ENCODE peak calls at places on chromosomes 6 and 20, in six cellular contexts. O is HepG2, I is A549, X is GM12878, A is endothelial cell of umbilical vein, J is K562. N is an unnamed sample.

GRCh38 chr6:44161997-44162338 is 3.3 kb downstream of the CAPN11 start:
- DNase-seq in O (no peak), I (no peak), X (no peak), A (no peak), J (peak), N (peak)

GRCh38 chr6:118963003-118963402 is 28.0 kb upstream of the MCM9 start:
- DNase-seq in O (no peak), I (no peak), X (no peak), A (peak), J (peak), N (no peak)

GRCh38 chr6:30452736-30453507 is 36.4 kb upstream of the HLA-E start:
- DNase-seq in O (no peak), I (no peak), X (no peak), A (no peak), J (no peak), N (no peak)

GRCh38 chr6:150994026-150994425 is 128.5 kb downstream of the MTHFD1L start:
- DNase-seq in O (no peak), I (no peak), X (no peak), A (no peak), J (no peak), N (no peak)

GRCh38 chr20:3483309-3483708 is 12.5 kb downstream of the ATRN start:
- DNase-seq in O (peak), I (no peak), X (no peak), A (no peak), J (no peak), N (no peak)

GRCh38 chr20:2867081-2867860 is 6.0 kb upstream of the PTPRA start:
- DNase-seq in O (no peak), I (no peak), X (no peak), A (no peak), J (no peak), N (peak)

GRCh38 chr6:69090132-69090531 is 455.1 kb downstream of the ADGRB3 start:
- DNase-seq in O (no peak), I (no peak), X (no peak), A (no peak), J (no peak), N (no peak)

GRCh38 chr6:131946404-131946991 is 4.7 kb downstream of the CCN2 start:
- DNase-seq in O (peak), I (no peak), X (no peak), A (no peak), J (no peak), N (no peak)

GRCh38 chr6:36545767-36546663 is 1.3 kb downstream of the STK38 start:
- DNase-seq in O (no peak), I (no peak), X (no peak), A (no peak), J (peak), N (peak)

GRCh38 chr6:11224252-11224965 is 8.1 kb downstream of the NEDD9 start:
- DNase-seq in O (no peak), I (no peak), X (peak), A (peak), J (no peak), N (no peak)

DNA sequence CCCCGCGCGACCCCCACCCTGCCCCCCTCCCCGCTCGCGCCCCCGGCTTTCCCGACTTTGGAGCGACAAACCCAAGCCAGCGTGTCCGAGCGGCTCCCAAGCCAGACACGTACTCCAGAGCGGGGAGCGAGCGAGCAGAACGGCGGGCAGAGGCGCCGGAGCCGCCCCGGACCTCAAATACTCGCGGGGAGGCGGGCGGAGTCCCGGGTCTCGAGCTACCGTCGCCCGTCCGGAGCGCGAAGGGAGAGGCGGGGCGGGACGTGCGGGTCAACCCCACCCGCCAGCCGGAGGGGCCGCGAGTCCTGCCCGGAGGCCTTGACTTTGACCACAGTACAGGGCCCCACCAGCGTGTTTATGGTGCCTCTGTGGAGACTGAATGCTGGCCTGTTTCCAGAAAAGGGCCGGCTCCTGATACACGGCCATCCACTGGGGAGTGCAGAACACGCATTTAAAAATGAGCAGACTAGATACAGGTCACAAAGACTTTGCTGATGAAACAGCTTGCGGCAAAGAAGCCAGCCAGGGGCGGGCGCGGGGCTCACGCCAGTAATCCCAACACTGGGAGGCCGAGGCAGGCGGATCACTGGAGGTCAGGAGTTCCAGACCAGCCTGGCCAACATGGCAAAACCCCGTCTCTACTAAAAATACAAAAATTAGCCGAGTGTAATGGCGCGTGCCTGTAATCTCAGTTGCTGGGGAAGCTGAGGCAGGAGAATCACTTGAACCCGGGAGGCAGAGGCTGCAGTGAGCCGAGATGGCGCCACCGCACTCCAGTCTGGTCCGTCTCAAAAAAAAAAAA is at the start of gene SERPINB6:
- DNase-seq in O (peak), I (peak), X (no peak), A (peak), J (peak), N (no peak)
- TF ChIP-seq MYC in O (peak), I (no peak), X (no peak), A (no peak), J (peak), N (no peak)

GRCh38 chr20:25250508-25250907 is 2.6 kb downstream of the PYGB start:
- DNase-seq in O (no peak), I (no peak), X (no peak), A (no peak), J (no peak), N (no peak)

GRCh38 chr20:25249198-25249931 is 1.5 kb downstream of the PYGB start:
- DNase-seq in O (no peak), I (no peak), X (no peak), A (peak), J (no peak), N (no peak)

GRCh38 chr20:25247100-25247665 is 702 bp upstream of the PYGB start:
- DNase-seq in O (peak), I (peak), X (no peak), A (peak), J (peak), N (peak)

GRCh38 chr20:25247666-25248500 is at the start of gene PYGB:
- DNase-seq in O (peak), I (peak), X (peak), A (peak), J (peak), N (peak)

DNA sequence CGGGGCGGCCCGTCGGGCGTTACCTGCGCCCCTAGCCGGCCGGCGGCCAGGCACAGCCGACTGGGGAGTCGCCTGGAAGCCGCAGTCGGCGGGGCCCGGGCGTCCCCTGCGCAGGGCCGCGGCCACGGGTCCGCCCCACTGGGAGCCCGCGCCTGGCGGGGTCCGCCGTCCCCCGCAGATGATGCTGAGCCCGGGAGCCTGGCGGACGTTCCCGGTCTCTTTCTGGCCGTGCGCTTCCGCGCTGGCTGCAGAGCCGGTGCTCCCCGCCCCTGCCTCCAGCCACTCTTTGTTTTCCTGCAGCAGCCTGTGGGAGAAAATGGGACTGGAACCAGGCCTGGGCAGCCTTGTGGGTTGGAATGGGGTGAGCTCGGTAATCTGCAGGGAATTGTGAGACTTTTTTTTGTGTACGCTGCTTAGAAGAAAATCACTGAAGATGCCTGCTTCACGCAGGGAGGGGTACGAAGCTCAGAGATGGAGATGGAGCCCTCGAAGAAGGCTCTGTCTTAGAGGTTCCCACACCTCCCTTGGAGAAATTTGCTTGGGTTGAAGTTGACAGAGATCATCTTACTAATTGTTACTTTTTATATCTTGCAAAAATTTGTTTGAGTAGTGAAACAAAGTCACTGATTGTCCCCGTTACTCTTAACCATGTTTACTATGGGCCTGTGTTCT is 752 bp downstream of the PYGB start:
- DNase-seq in O (no peak), I (peak), X (no peak), A (peak), J (peak), N (peak)
- TF ChIP-seq MYC in O (no peak), I (no peak), X (no peak), A (no peak), J (no peak), N (no peak)

GRCh38 chr20:45484676-45485075 is 15.1 kb downstream of the WFDC2 start:
- DNase-seq in O (no peak), I (no peak), X (no peak), A (no peak), J (no peak), N (no peak)

GRCh38 chr20:45485388-45485787 is 15.8 kb downstream of the WFDC2 start:
- DNase-seq in O (no peak), I (no peak), X (no peak), A (no peak), J (no peak), N (no peak)

GRCh38 chr20:45489083-45489531 is 19.6 kb downstream of the WFDC2 start:
- DNase-seq in O (no peak), I (no peak), X (no peak), A (peak), J (no peak), N (no peak)

DNA sequence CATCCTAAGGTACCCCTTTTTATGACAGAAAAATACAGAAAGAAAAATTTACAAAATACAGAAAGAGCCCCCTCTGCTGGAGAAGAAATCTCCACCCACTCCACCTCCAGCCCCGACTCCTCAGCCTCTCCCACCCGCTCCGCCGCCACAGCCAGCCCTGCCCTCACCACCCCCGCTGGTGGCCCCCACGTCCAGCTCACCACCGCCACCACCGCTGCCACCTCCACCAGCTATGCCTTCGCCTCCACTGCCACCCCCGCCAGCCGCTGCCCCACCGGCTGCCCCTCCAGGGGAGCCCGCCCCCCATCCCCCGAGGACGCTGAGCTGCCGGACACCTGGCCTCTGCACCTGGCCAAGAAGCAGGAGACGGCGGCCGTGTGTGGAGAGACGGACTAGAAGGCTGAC is 17.7 kb downstream of the WFDC2 start:
- DNase-seq in O (no peak), I (peak), X (no peak), A (no peak), J (peak), N (peak)
- TF ChIP-seq MYC in O (no peak), I (no peak), X (no peak), A (no peak), J (no peak), N (no peak)

GRCh38 chr6:27205375-27206278 is 41.9 kb upstream of the PRSS16 start:
- DNase-seq in O (no peak), I (no peak), X (no peak), A (no peak), J (peak), N (no peak)
- TF ChIP-seq MYC in O (no peak), I (no peak), X (no peak), A (no peak), J (no peak), N (no peak)

GRCh38 chr20:44856442-44856841 is 29.1 kb upstream of the YWHAB start:
- DNase-seq in O (peak), I (no peak), X (no peak), A (no peak), J (no peak), N (no peak)

GRCh38 chr20:44861547-44862006 is 23.9 kb upstream of the YWHAB start:
- DNase-seq in O (no peak), I (no peak), X (no peak), A (peak), J (no peak), N (no peak)

GRCh38 chr20:44858959-44859358 is 26.5 kb upstream of the YWHAB start:
- DNase-seq in O (no peak), I (no peak), X (no peak), A (no peak), J (peak), N (peak)

GRCh38 chr20:44862286-44862685 is 23.2 kb upstream of the YWHAB start:
- DNase-seq in O (no peak), I (no peak), X (no peak), A (no peak), J (no peak), N (no peak)

DNA sequence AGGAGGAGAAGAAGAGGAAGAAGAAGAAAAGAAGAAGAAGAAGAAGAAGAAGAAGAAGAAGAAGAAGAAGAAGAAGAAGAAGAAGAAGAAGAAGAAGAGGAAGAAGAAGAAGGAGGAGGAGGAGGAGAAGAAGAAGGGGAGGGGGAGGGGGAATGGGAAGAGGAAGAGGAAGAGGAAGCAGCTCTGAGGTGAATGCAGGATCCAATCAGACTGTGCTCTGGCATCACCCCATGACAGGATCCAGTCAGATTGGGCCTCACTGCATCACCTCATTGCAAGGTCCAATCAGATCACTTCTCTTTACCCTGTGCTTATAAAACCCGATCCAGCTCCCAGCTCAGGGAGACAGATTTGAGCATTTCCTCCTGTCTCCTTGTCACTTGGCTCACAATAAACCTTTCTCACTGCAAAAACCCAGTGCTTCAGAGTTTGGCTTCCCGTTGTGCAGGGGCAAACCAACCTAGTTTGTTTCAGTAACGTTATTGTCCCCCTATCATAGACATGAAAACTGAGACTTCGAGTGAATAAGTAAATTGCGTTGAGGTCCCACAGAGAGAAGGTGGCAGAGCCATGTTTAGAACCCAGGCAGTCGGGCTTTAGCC is 28.6 kb upstream of the YWHAB start:
- DNase-seq in O (no peak), I (no peak), X (no peak), A (no peak), J (peak), N (peak)
- TF ChIP-seq MYC in O (no peak), I (no peak), X (no peak), A (no peak), J (no peak), N (no peak)

GRCh38 chr6:17724341-17724740 is 17.6 kb upstream of the NUP153 start:
- DNase-seq in O (no peak), I (no peak), X (no peak), A (no peak), J (no peak), N (no peak)

GRCh38 chr6:17728551-17729222 is 22.0 kb upstream of the NUP153 start:
- DNase-seq in O (no peak), I (no peak), X (no peak), A (no peak), J (no peak), N (no peak)

GRCh38 chr6:17721671-17722070 is 14.9 kb upstream of the NUP153 start:
- DNase-seq in O (no peak), I (no peak), X (no peak), A (no peak), J (peak), N (no peak)

GRCh38 chr6:17729223-17730077 is 22.7 kb upstream of the NUP153 start:
- DNase-seq in O (no peak), I (no peak), X (no peak), A (no peak), J (no peak), N (peak)

GRCh38 chr6:17725083-17725482 is 18.4 kb upstream of the NUP153 start:
- DNase-seq in O (peak), I (no peak), X (no peak), A (peak), J (peak), N (peak)
- TF ChIP-seq MYC in O (peak), I (no peak), X (no peak), A (no peak), J (no peak), N (no peak)

GRCh38 chr20:53646550-53646949 is 52.9 kb upstream of the ZNF217 start:
- DNase-seq in O (no peak), I (no peak), X (no peak), A (no peak), J (no peak), N (no peak)

GRCh38 chr20:53645582-53645897 is 51.9 kb upstream of the ZNF217 start:
- DNase-seq in O (no peak), I (no peak), X (no peak), A (no peak), J (no peak), N (no peak)

GRCh38 chr20:53642196-53643030 is 48.8 kb upstream of the ZNF217 start:
- DNase-seq in O (peak), I (peak), X (no peak), A (no peak), J (peak), N (peak)

GRCh38 chr20:53639647-53640440 is 46.2 kb upstream of the ZNF217 start:
- DNase-seq in O (no peak), I (no peak), X (no peak), A (no peak), J (no peak), N (no peak)

DNA sequence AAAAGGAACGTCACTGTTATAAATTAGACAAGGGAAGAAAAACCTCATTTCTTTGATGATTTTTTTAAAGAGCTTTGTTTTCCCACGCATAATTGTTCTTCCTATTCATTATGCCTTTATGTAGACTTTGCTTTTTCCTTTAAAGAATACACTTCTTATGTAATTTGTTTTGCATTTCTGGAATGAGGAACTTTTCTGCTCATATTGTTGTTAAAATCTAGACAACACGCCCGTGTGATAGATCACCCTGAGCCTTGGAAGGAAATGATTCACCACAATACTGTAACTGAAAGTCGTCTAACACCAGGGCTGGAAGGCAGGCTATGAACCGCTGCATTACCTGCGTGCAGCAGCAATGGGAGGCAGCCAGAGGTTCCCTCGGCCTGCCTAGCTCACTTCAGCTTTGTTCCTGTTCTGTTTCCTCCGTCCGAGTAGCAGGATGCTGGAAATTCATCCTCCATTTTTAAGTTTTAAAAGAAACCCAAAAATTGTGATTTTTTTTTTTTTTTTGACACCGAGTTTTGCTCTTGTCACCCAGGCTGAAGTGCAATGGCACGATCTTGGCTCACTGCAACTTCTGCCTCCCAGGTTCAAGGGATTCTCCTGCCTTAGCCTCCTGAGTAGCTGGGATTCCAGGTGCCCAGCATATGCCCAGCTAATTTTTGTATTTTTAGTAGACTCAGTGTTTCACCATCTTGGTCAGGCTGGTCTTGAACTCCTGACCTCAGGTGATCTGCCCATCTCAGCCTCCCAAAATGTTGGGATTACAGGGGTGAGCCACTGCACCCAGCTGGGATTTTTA is 49.6 kb upstream of the ZNF217 start:
- DNase-seq in O (no peak), I (peak), X (peak), A (peak), J (peak), N (peak)
- TF ChIP-seq MYC in O (peak), I (no peak), X (no peak), A (no peak), J (no peak), N (no peak)

N was measured in NB4.